ENCODE peak calls at places on chromosomes 11 and 22, in nine cellular contexts. T, Z, O, C, M, G, H, U and Y are unnamed samples.
A peak's percentile ranks its signal among the peaks of the same experiment; 100 is the strongest.

GRCh38 chr11:62018978-62019664 is 51.7 kb upstream of the FTH1 start:
- DNase-seq in T (no peak), Z (no peak), O (no peak), C (no peak), M (no peak), G (no peak), H (no peak), U (no peak), Y (no peak)

GRCh38 chr11:32829157-32829679 is 509 bp upstream of the PRRG4 start:
- DNase-seq in T (no peak), Z (no peak), O (no peak), C (no peak), M (no peak), G (no peak), H (no peak), U (no peak), Y (no peak)

GRCh38 chr11:118342503-118343161 is at the start of gene CD3D:
- DNase-seq in T (peak; percentile 41), Z (no peak), O (no peak), C (peak; percentile 59), M (no peak), G (no peak), H (no peak), U (no peak), Y (no peak)

GRCh38 chr22:43162412-43163150 is 11.2 kb downstream of the TSPO start:
- DNase-seq in T (no peak), Z (no peak), O (no peak), C (no peak), M (no peak), G (no peak), H (no peak), U (no peak), Y (no peak)

GRCh38 chr22:25406510-25407210 is 157.8 kb upstream of the GRK3 start:
- DNase-seq in T (no peak), Z (no peak), O (no peak), C (no peak), M (no peak), G (no peak), H (no peak), U (no peak), Y (no peak)

GRCh38 chr22:17120281-17120680 is 879 bp downstream of the TMEM121B start:
- DNase-seq in T (peak; percentile 24), Z (peak; percentile 19), O (peak; percentile 72), C (no peak), M (no peak), G (peak; percentile 67), H (peak; percentile 64), U (no peak), Y (peak; percentile 68)

GRCh38 chr11:130197386-130198035 is 37.9 kb downstream of the ST14 start:
- DNase-seq in T (no peak), Z (no peak), O (no peak), C (no peak), M (no peak), G (no peak), H (no peak), U (no peak), Y (no peak)

GRCh38 chr11:95147364-95147905 is 57.8 kb downstream of the ENDOD1 start:
- DNase-seq in T (peak; percentile 3), Z (peak; percentile 86), O (peak; percentile 86), C (no peak), M (no peak), G (no peak), H (peak; percentile 21), U (peak; percentile 10), Y (peak; percentile 83)

GRCh38 chr11:128532016-128532570 is 55.3 kb downstream of the ETS1 start:
- DNase-seq in T (no peak), Z (no peak), O (no peak), C (no peak), M (no peak), G (no peak), H (no peak), U (peak; percentile 24), Y (no peak)

GRCh38 chr22:20058989-20059770 is 20.9 kb upstream of the DGCR8 start:
- DNase-seq in T (no peak), Z (no peak), O (no peak), C (no peak), M (no peak), G (no peak), H (no peak), U (no peak), Y (no peak)

GRCh38 chr11:76636826-76637460 is 33.6 kb downstream of the LRRC32 start:
- DNase-seq in T (no peak), Z (no peak), O (no peak), C (no peak), M (no peak), G (no peak), H (no peak), U (no peak), Y (no peak)

GRCh38 chr11:93054881-93055280 is 85.4 kb downstream of the MTNR1B start:
- DNase-seq in T (no peak), Z (peak; percentile 95), O (peak; percentile 86), C (no peak), M (no peak), G (no peak), H (peak; percentile 6), U (no peak), Y (peak; percentile 32)